ENCODE peak calls at places on chromosomes 12 and 14, in eight cellular contexts. K is T-helper 2 cell; B is mucosa of gallbladder; W is NCI-H1092 treated with DMSO at 0.1 percent for 48 hours; X is activated gamma-delta T cell treated with anti-CD3 and anti-CD28 coated beads, Interleukin-2, amount 50 U/mL, for 16 hours; L is adrenal gland; F is NCI-H345; Y is ELR. E is an unnamed sample.

GRCh38 chr12:104109446-104110271 is 28.4 kb downstream of the NFYB start:
- DNase-seq in K (no peak), B (no peak), W (no peak), X (no peak), L (no peak), F (no peak), Y (no peak), E (no peak)

GRCh38 chr14:34693228-34693939 is 21.0 kb downstream of the CFL2 start:
- DNase-seq in K (no peak), B (no peak), W (no peak), X (no peak), L (peak; percentile 36), F (no peak), Y (no peak), E (no peak)

GRCh38 chr12:119417440-119417839 is 82.9 kb downstream of the CCDC60 start:
- DNase-seq in K (no peak), B (no peak), W (no peak), X (no peak), L (no peak), F (no peak), Y (no peak), E (no peak)

GRCh38 chr12:52819731-52820510 is 6.0 kb upstream of the KRT4 start:
- DNase-seq in K (no peak), B (no peak), W (no peak), X (no peak), L (no peak), F (no peak), Y (no peak), E (no peak)

GRCh38 chr14:34781242-34781641 is 66.8 kb upstream of the CFL2 start:
- DNase-seq in K (no peak), B (no peak), W (no peak), X (no peak), L (no peak), F (no peak), Y (peak; percentile 98), E (peak; percentile 93)

GRCh38 chr14:89141862-89142261 is 275.2 kb downstream of the FOXN3 start:
- DNase-seq in K (no peak), B (no peak), W (no peak), X (no peak), L (no peak), F (no peak), Y (no peak), E (no peak)

GRCh38 chr14:99252940-99253868 is 18.8 kb downstream of the BCL11B start:
- DNase-seq in K (peak; percentile 82), B (no peak), W (peak; percentile 23), X (no peak), L (no peak), F (peak; percentile 16), Y (no peak), E (no peak)

GRCh38 chr12:71415336-71416231 is 24.0 kb upstream of the LGR5 start:
- DNase-seq in K (peak; percentile 3), B (peak; percentile 23), W (peak; percentile 41), X (no peak), L (peak; percentile 40), F (peak; percentile 70), Y (peak; percentile 76), E (peak; percentile 63)

GRCh38 chr14:90513151-90514014 is 116.6 kb downstream of the CALM1 start:
- DNase-seq in K (no peak), B (peak; percentile 90), W (peak; percentile 99), X (no peak), L (no peak), F (peak; percentile 99), Y (no peak), E (no peak)

GRCh38 chr12:120940799-120941198 is 36.6 kb upstream of the SPPL3 start:
- DNase-seq in K (no peak), B (no peak), W (no peak), X (no peak), L (no peak), F (no peak), Y (peak; percentile 24), E (peak; percentile 73)

GRCh38 chr14:56422703-56423213 is 156.8 kb upstream of the TMEM260 start:
- DNase-seq in K (no peak), B (peak; percentile 78), W (peak; percentile 98), X (no peak), L (peak; percentile 63), F (peak; percentile 84), Y (peak; percentile 48), E (peak; percentile 73)

GRCh38 chr12:123055281-123055766 is 74.8 kb downstream of the ARL6IP4 start:
- DNase-seq in K (no peak), B (no peak), W (peak; percentile 78), X (no peak), L (no peak), F (peak; percentile 72), Y (no peak), E (no peak)

GRCh38 chr12:6364037-6364360 is 11.4 kb downstream of the SCNN1A start:
- DNase-seq in K (no peak), B (no peak), W (no peak), X (no peak), L (peak; percentile 54), F (no peak), Y (no peak), E (peak; percentile 9)

GRCh38 chr14:81269100-81269978 is 48.6 kb upstream of the GTF2A1 start:
- DNase-seq in K (no peak), B (peak; percentile 53), W (peak; percentile 71), X (no peak), L (peak; percentile 38), F (peak; percentile 64), Y (peak; percentile 72), E (peak; percentile 68)

E was measured in EH.